ENCODE peak calls at places on chromosomes 7 and 10, in five cellular contexts. L, G, C, D and W are unnamed samples.

GRCh38 chr7:6023974-6024435 is 7.2 kb upstream of the ANKRD61 start:
- DNase-seq in C (no peak), G (peak), L (no peak), D (no peak), W (no peak)

GRCh38 chr7:129434846-129435318 is 650 bp downstream of the STRIP2 start:
- DNase-seq in C (no peak), D (no peak), G (no peak), L (peak), W (peak)

GRCh38 chr7:148622887-148623585 is 32.5 kb downstream of the C7orf33 start:
- DNase-seq in L (no peak), G (no peak), D (no peak), C (no peak), W (no peak)

GRCh38 chr7:390761-391410 is 100.9 kb downstream of the FOXL3 start:
- DNase-seq in D (no peak), G (peak), L (no peak), C (no peak), W (peak)

GRCh38 chr7:158495780-158496179 is 91.8 kb downstream of the PTPRN2 start:
- DNase-seq in C (no peak), D (no peak), G (no peak), L (peak), W (peak)

GRCh38 chr10:102358717-102359382 is 36.7 kb upstream of the NFKB2 start:
- DNase-seq in D (no peak), L (no peak), C (no peak), G (no peak), W (no peak)

GRCh38 chr10:48444266-48444665 is 137.8 kb downstream of the MAPK8 start:
- DNase-seq in D (no peak), L (peak), C (no peak), G (no peak), W (peak)

GRCh38 chr7:150852371-150852905 is at the start of gene AOC1:
- DNase-seq in D (no peak), L (no peak), G (peak), C (no peak), W (no peak)

GRCh38 chr7:140678081-140678815 is 5.5 kb downstream of the ADCK2 start:
- DNase-seq in G (no peak), D (no peak), C (no peak), L (no peak), W (no peak)

GRCh38 chr7:135980665-135981180 is 3.6 kb upstream of the MTPN start:
- DNase-seq in C (peak), G (peak), D (peak), L (peak), W (peak)

GRCh38 chr10:89992575-89992974 is 291.2 kb downstream of the KIF20B start:
- DNase-seq in G (no peak), D (no peak), L (no peak), C (no peak), W (no peak)

GRCh38 chr10:89466599-89467035 is 52.2 kb downstream of the IFIT5 start:
- DNase-seq in G (no peak), L (peak), D (no peak), C (no peak), W (no peak)

GRCh38 chr7:30304177-30304884 is 19.9 kb downstream of the ZNRF2 start:
- DNase-seq in C (no peak), D (no peak), G (no peak), L (no peak), W (no peak)

GRCh38 chr10:110279062-110279986 is 25.4 kb downstream of the SMNDC1 start:
- DNase-seq in C (peak), L (peak), D (peak), G (peak), W (peak)

GRCh38 chr10:120514035-120514620 is 57.1 kb downstream of the PLPP4 start:
- DNase-seq in L (peak), G (peak), D (no peak), C (no peak), W (peak)

GRCh38 chr10:62577666-62578291 is 203.6 kb downstream of the ZNF365 start:
- DNase-seq in G (no peak), C (no peak), D (no peak), L (no peak), W (no peak)

GRCh38 chr7:81638216-81638615 is 131.6 kb downstream of the HGF start:
- DNase-seq in C (no peak), L (peak), G (no peak), D (no peak), W (no peak)

GRCh38 chr7:106891545-106892410 is 26.7 kb downstream of the PIK3CG start:
- DNase-seq in G (no peak), C (no peak), D (no peak), L (peak), W (no peak)

GRCh38 chr7:130063036-130063435 is 7.3 kb upstream of the KLHDC10 start:
- DNase-seq in D (peak), G (peak), C (peak), L (peak), W (peak)

GRCh38 chr10:93554760-93555432 is 11.6 kb upstream of the FFAR4 start:
- DNase-seq in L (peak), D (no peak), G (peak), C (peak), W (peak)

GRCh38 chr10:84522612-84523462 is 194.4 kb downstream of the CCSER2 start:
- DNase-seq in C (no peak), D (no peak), L (no peak), G (no peak), W (no peak)

GRCh38 chr7:100556541-100556940 is 17.2 kb downstream of the SAP25 start:
- DNase-seq in C (no peak), D (no peak), G (no peak), L (peak), W (no peak)

GRCh38 chr10:24642921-24643678 is 80.6 kb downstream of the ARHGAP21 start:
- DNase-seq in L (peak), D (no peak), G (peak), C (no peak), W (peak)

GRCh38 chr10:5291501-5292195 is 73.1 kb upstream of the UCN3 start:
- DNase-seq in L (peak), G (peak), C (no peak), D (no peak), W (no peak)

GRCh38 chr7:94182066-94182465 is 177.9 kb upstream of the BET1 start:
- DNase-seq in D (no peak), L (peak), C (no peak), G (no peak), W (no peak)

GRCh38 chr10:119401671-119402395 is 140.7 kb downstream of the RGS10 start:
- DNase-seq in C (no peak), D (no peak), L (peak), G (peak), W (no peak)

GRCh38 chr10:93073539-93074136 is at the start of gene CYP26A1:
- DNase-seq in D (no peak), G (no peak), C (no peak), L (no peak), W (peak)

GRCh38 chr7:24138366-24138765 is 145.6 kb upstream of the NPY start:
- DNase-seq in D (no peak), G (no peak), C (no peak), L (no peak), W (no peak)

GRCh38 chr10:92699518-92700272 is 9.9 kb downstream of the HHEX start:
- DNase-seq in D (no peak), L (peak), C (peak), G (peak), W (no peak)

GRCh38 chr10:12394236-12395033 is 45.1 kb downstream of the CAMK1D start:
- DNase-seq in L (no peak), D (no peak), C (no peak), G (no peak), W (no peak)

GRCh38 chr10:99685232-99686041 is 26.1 kb downstream of the ENTPD7 start:
- DNase-seq in L (no peak), D (no peak), C (no peak), G (peak), W (peak)

GRCh38 chr7:46557295-46557711 is 636.2 kb upstream of the IGFBP3 start:
- DNase-seq in G (peak), D (no peak), C (no peak), L (peak), W (no peak)

GRCh38 chr10:133523631-133524203 is 3.4 kb upstream of the CYP2E1 start:
- DNase-seq in L (no peak), C (no peak), D (no peak), G (no peak), W (no peak)

GRCh38 chr7:50612704-50613103 is 47.5 kb upstream of the DDC start:
- DNase-seq in L (no peak), C (no peak), D (no peak), G (no peak), W (no peak)

GRCh38 chr7:50615519-50615845 is 50.3 kb upstream of the DDC start:
- DNase-seq in G (no peak), D (no peak), C (no peak), L (no peak), W (no peak)

GRCh38 chr7:50613473-50613872 is 48.3 kb upstream of the DDC start:
- DNase-seq in C (no peak), G (no peak), D (no peak), L (no peak), W (no peak)

GRCh38 chr7:50618281-50618680 is 53.1 kb upstream of the DDC start:
- DNase-seq in C (no peak), D (no peak), G (no peak), L (no peak), W (no peak)

DNA sequence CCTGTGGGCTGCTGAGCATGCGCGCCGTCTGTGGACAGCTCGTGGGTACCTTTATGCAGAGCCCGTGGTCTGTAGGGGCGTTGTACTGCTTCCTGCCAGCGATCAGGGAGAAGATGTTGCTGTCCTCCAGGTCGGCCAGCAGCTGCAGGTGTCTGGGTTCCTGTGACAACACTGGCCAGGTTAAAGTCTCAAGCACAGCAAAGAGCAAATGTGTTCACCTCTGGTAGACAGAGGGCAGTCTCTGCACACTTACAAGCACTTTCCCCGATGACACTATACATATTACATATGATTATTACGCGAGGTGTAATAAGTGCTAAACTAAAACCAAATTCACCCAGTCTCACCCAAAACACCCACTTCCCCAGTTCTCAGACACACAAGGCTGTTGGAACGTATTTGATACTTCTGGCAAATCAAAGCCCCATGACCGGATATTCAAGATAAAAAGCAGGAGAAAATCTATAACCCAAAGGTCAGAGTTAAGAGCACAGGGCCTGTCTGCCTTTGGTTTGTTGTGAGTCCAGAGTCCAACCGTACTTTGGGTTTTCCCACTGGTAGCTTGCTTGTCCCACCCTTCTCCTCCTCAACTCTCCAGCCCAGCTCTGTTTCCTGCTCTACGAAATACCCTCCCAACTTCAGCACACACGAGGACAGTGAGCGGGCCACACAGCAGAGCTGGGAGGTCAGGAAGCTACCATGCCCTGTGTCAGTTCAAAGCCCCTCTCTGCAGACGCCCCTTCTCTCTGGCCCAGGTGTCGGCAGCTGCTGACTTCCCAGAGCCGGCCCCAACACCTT is 49.7 kb upstream of the DDC start:
- DNase-seq in G (peak), C (no peak), L (peak), D (no peak), W (no peak)
- TF ChIP-seq CTCF in G (peak), C (no peak), L (peak), D (peak), W (no peak)

GRCh38 chr10:68516766-68517165 is 10.6 kb downstream of the SLC25A16 start:
- DNase-seq in G (no peak), L (peak), C (no peak), D (no peak), W (no peak)

DNA sequence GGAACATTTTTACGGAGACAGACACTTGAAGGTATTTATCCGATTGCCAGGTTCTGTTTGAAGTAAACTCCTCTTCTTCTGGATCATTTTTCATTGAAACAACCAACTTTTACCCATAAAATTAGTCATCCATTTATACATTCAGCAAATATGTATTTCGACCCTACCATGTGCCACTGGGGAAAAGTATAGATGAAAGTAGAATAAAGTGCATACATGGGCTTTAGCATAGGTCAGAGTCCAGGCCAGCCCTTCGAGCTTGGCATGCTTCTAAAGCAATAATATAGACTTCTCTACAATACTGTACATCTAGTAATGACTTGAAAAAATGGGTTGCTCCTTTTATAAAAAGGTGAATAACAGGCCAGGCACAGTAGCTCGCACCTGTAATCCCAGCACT is 10.1 kb downstream of the SLC25A16 start:
- DNase-seq in D (no peak), G (no peak), L (no peak), C (no peak), W (no peak)
- TF ChIP-seq CTCF in D (no peak), G (no peak), L (no peak), C (no peak), W (no peak)

GRCh38 chr7:45256775-45257174 is 99.2 kb downstream of the RAMP3 start:
- DNase-seq in L (no peak), G (no peak), D (no peak), C (no peak), W (no peak)
- TF ChIP-seq CTCF in L (no peak), G (no peak), D (no peak), C (no peak), W (no peak)

GRCh38 chr7:27171636-27172387 is 2.3 kb downstream of the HOXA10 start:
- DNase-seq in L (no peak), D (no peak), G (no peak), C (no peak), W (no peak)
- TF ChIP-seq CTCF in L (no peak), D (no peak), G (no peak), C (no peak), W (no peak)

GRCh38 chr7:40101201-40101600 is 33.2 kb downstream of the MPLKIP start:
- DNase-seq in C (no peak), G (no peak), D (no peak), L (no peak), W (no peak)
- TF ChIP-seq CTCF in C (no peak), G (no peak), D (no peak), L (no peak), W (no peak)

GRCh38 chr10:31622993-31623392 is 304.0 kb downstream of the ZEB1 start:
- DNase-seq in D (no peak), C (no peak), L (peak), G (no peak), W (no peak)
- TF ChIP-seq CTCF in D (no peak), C (no peak), L (peak), G (no peak), W (no peak)

GRCh38 chr7:13725591-13725990 is 263.9 kb downstream of the ETV1 start:
- DNase-seq in L (peak), D (no peak), C (no peak), G (no peak), W (no peak)
- TF ChIP-seq CTCF in L (no peak), D (no peak), C (no peak), G (no peak), W (no peak)